ENCODE peak calls at places on chromosomes 1 and 21, in eight cellular contexts. M, V, J, Q, K, F, S and B are unnamed samples.

GRCh38 chr1:228457017-228457395 is 30.2 kb upstream of the RNF187 start:
- DNase-seq in M (no peak), V (no peak), J (no peak), Q (no peak), K (no peak), F (no peak), S (no peak), B (no peak)

GRCh38 chr1:236800002-236800620 is 5.0 kb downstream of the MTR start:
- DNase-seq in M (no peak), V (no peak), J (no peak), Q (no peak), K (no peak), F (no peak), S (no peak), B (no peak)

GRCh38 chr1:234923626-234924025 is 205.0 kb downstream of the TOMM20 start:
- DNase-seq in M (no peak), V (no peak), J (no peak), Q (no peak), K (no peak), F (no peak), S (no peak), B (no peak)

GRCh38 chr1:97379387-97380075 is 541.3 kb downstream of the DPYD start:
- DNase-seq in M (no peak), V (no peak), J (no peak), Q (no peak), K (no peak), F (no peak), S (no peak), B (no peak)

GRCh38 chr1:21936366-21937031 is 611 bp downstream of the HSPG2 start:
- DNase-seq in M (no peak), V (no peak), J (no peak), Q (no peak), K (no peak), F (no peak), S (no peak), B (no peak)

GRCh38 chr1:107831921-107832320 is 133.1 kb downstream of the VAV3 start:
- DNase-seq in M (no peak), V (no peak), J (no peak), Q (no peak), K (no peak), F (no peak), S (no peak), B (no peak)

GRCh38 chr1:8987881-8988617 is 38.2 kb downstream of the SLC2A7 start:
- DNase-seq in M (peak), V (peak), J (peak), Q (no peak), K (peak), F (peak), S (peak), B (no peak)

GRCh38 chr1:193703101-193703500 is 516.7 kb upstream of the B3GALT2 start:
- DNase-seq in M (no peak), V (no peak), J (no peak), Q (no peak), K (no peak), F (no peak), S (no peak), B (no peak)

GRCh38 chr21:30434033-30434631 is 4.1 kb downstream of the KRTAP13-4 start:
- DNase-seq in M (peak), V (no peak), J (peak), Q (peak), K (no peak), F (peak), S (no peak), B (no peak)

GRCh38 chr1:230236951-230237350 is 169.9 kb downstream of the GALNT2 start:
- DNase-seq in M (peak), V (no peak), J (no peak), Q (no peak), K (no peak), F (no peak), S (no peak), B (no peak)